ENCODE peak calls at places on chromosomes 5 and 9, in six cellular contexts. One of them, this sample, is unnamed.
A peak's percentile ranks its signal among the peaks of the same experiment; 100 is the strongest.

GRCh38 chr9:1521547-1521946 is 471.4 kb downstream of the DMRT2 start:
- DNase-seq in A549: no peak
- DNase-seq in HepG2: no peak
- DNase-seq in K562: no peak
- DNase-seq in NB4: no peak
- DNase-seq in endothelial cell of umbilical vein: no peak
- DNase-seq in this sample: no peak

GRCh38 chr9:133977421-133978201 is 14.5 kb downstream of the VAV2 start:
- DNase-seq in NB4: no peak
- DNase-seq in A549: no peak
- DNase-seq in K562: no peak
- DNase-seq in endothelial cell of umbilical vein: no peak
- DNase-seq in HepG2: no peak
- DNase-seq in this sample: no peak

GRCh38 chr5:35183243-35183955 is 46.9 kb downstream of the PRLR start:
- DNase-seq in K562: peak; percentile 34
- DNase-seq in HepG2: peak; percentile 65
- DNase-seq in NB4: peak; percentile 75
- DNase-seq in A549: peak; percentile 6
- DNase-seq in endothelial cell of umbilical vein: peak; percentile 4
- DNase-seq in this sample: peak; percentile 27

GRCh38 chr5:68141494-68141893 is 74.1 kb upstream of the PIK3R1 start:
- DNase-seq in HepG2: no peak
- DNase-seq in NB4: no peak
- DNase-seq in endothelial cell of umbilical vein: peak; percentile 18
- DNase-seq in K562: no peak
- DNase-seq in A549: no peak
- DNase-seq in this sample: peak; percentile 55

GRCh38 chr9:134433101-134433500 is 106.8 kb downstream of the RXRA start:
- DNase-seq in NB4: no peak
- DNase-seq in K562: no peak
- DNase-seq in HepG2: no peak
- DNase-seq in A549: no peak
- DNase-seq in endothelial cell of umbilical vein: peak; percentile 39
- DNase-seq in this sample: no peak

GRCh38 chr5:79736528-79737514 is 47.2 kb downstream of the CMYA5 start:
- DNase-seq in K562: no peak
- DNase-seq in A549: no peak
- DNase-seq in NB4: no peak
- DNase-seq in HepG2: no peak
- DNase-seq in endothelial cell of umbilical vein: no peak
- DNase-seq in this sample: no peak

GRCh38 chr5:104598285-104598684 is 1035.7 kb upstream of the NUDT12 start:
- DNase-seq in NB4: no peak
- DNase-seq in A549: no peak
- DNase-seq in endothelial cell of umbilical vein: no peak
- DNase-seq in HepG2: no peak
- DNase-seq in K562: no peak
- DNase-seq in this sample: no peak

GRCh38 chr9:78021692-78022091 is 9.9 kb downstream of the GNAQ start:
- DNase-seq in endothelial cell of umbilical vein: peak; percentile 75
- DNase-seq in NB4: no peak
- DNase-seq in A549: no peak
- DNase-seq in HepG2: no peak
- DNase-seq in K562: peak; percentile 16
- DNase-seq in this sample: no peak

GRCh38 chr5:139388198-139388821 is 1.4 kb downstream of the MZB1 start:
- DNase-seq in A549: peak; percentile 66
- DNase-seq in HepG2: peak; percentile 63
- DNase-seq in endothelial cell of umbilical vein: peak; percentile 54
- DNase-seq in NB4: peak; percentile 93
- DNase-seq in K562: no peak
- DNase-seq in this sample: no peak

GRCh38 chr5:133245191-133246052 is 193.6 kb downstream of the HSPA4 start:
- DNase-seq in NB4: peak; percentile 76
- DNase-seq in A549: peak; percentile 98
- DNase-seq in endothelial cell of umbilical vein: peak; percentile 44
- DNase-seq in K562: peak; percentile 69
- DNase-seq in HepG2: peak; percentile 40
- DNase-seq in this sample: no peak

GRCh38 chr5:128237504-128237903 is 153.9 kb downstream of the SLC12A2 start:
- DNase-seq in NB4: no peak
- DNase-seq in K562: no peak
- DNase-seq in A549: no peak
- DNase-seq in endothelial cell of umbilical vein: no peak
- DNase-seq in HepG2: no peak
- DNase-seq in this sample: no peak
- TF ChIP-seq MYC in NB4: no peak
- TF ChIP-seq MYC in K562: no peak
- TF ChIP-seq MYC in A549: no peak
- TF ChIP-seq MYC in endothelial cell of umbilical vein: no peak
- TF ChIP-seq MYC in HepG2: no peak
- TF ChIP-seq MYC in this sample: no peak

GRCh38 chr5:151642472-151643140 is 44.1 kb downstream of the SPARC start:
- DNase-seq in A549: no peak
- DNase-seq in endothelial cell of umbilical vein: no peak
- DNase-seq in K562: no peak
- DNase-seq in NB4: no peak
- DNase-seq in HepG2: no peak
- DNase-seq in this sample: no peak
- TF ChIP-seq MYC in A549: no peak
- TF ChIP-seq MYC in endothelial cell of umbilical vein: no peak
- TF ChIP-seq MYC in K562: no peak
- TF ChIP-seq MYC in NB4: no peak
- TF ChIP-seq MYC in HepG2: no peak
- TF ChIP-seq MYC in this sample: no peak

GRCh38 chr5:53109041-53109435 is 519 bp downstream of the MOCS2 start:
- DNase-seq in HepG2: peak; percentile 35
- DNase-seq in endothelial cell of umbilical vein: peak; percentile 49
- DNase-seq in K562: no peak
- DNase-seq in NB4: peak; percentile 37
- DNase-seq in A549: no peak
- DNase-seq in this sample: peak; percentile 13
- TF ChIP-seq MYC in HepG2: no peak
- TF ChIP-seq MYC in endothelial cell of umbilical vein: no peak
- TF ChIP-seq MYC in K562: no peak
- TF ChIP-seq MYC in NB4: no peak
- TF ChIP-seq MYC in A549: no peak
- TF ChIP-seq MYC in this sample: no peak

GRCh38 chr5:56253924-56254323 is 20.8 kb upstream of the ANKRD55 start:
- DNase-seq in HepG2: no peak
- DNase-seq in NB4: no peak
- DNase-seq in endothelial cell of umbilical vein: no peak
- DNase-seq in K562: peak; percentile 42
- DNase-seq in A549: no peak
- DNase-seq in this sample: no peak

GRCh38 chr5:56255521-56255920 is 22.4 kb upstream of the ANKRD55 start:
- DNase-seq in A549: no peak
- DNase-seq in HepG2: no peak
- DNase-seq in K562: no peak
- DNase-seq in NB4: no peak
- DNase-seq in endothelial cell of umbilical vein: no peak
- DNase-seq in this sample: no peak

GRCh38 chr5:56262269-56262668 is 29.1 kb upstream of the ANKRD55 start:
- DNase-seq in K562: no peak
- DNase-seq in HepG2: no peak
- DNase-seq in NB4: no peak
- DNase-seq in A549: no peak
- DNase-seq in endothelial cell of umbilical vein: no peak
- DNase-seq in this sample: no peak

GRCh38 chr5:56257010-56257409 is 23.9 kb upstream of the ANKRD55 start:
- DNase-seq in endothelial cell of umbilical vein: no peak
- DNase-seq in HepG2: no peak
- DNase-seq in K562: no peak
- DNase-seq in NB4: no peak
- DNase-seq in A549: no peak
- DNase-seq in this sample: no peak

DNA sequence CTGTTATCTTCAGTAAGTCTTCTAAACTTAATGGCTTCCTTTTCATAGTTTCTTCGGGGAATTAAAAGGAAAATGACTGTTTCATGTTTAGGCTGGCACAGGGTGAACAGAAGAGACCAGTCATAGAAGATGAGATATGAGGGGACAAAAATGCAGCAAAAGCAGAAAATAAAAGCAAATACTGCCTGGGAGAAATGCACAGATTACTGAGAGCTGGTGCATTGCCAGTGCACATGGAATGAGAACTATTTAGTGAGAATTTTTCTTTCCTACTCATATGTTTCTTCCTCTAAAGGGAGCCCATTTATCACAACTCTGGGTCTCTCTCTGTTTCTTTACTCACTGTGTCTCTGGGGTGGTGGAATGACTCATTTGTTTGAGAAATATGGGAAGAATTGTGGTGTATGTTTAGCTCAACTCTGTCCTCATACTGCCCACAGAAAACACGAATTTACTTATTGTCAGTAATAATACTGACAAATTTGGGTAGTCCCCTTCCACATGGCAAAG is 25.9 kb upstream of the ANKRD55 start:
- DNase-seq in K562: no peak
- DNase-seq in endothelial cell of umbilical vein: peak; percentile 69
- DNase-seq in NB4: peak; percentile 70
- DNase-seq in A549: no peak
- DNase-seq in HepG2: peak; percentile 63
- DNase-seq in this sample: peak; percentile 55
- TF ChIP-seq MYC in K562: no peak
- TF ChIP-seq MYC in endothelial cell of umbilical vein: no peak
- TF ChIP-seq MYC in NB4: peak; percentile 19
- TF ChIP-seq MYC in A549: no peak
- TF ChIP-seq MYC in HepG2: no peak
- TF ChIP-seq MYC in this sample: no peak

GRCh38 chr9:107688728-107689127 is 199.2 kb upstream of the KLF4 start:
- DNase-seq in endothelial cell of umbilical vein: no peak
- DNase-seq in A549: no peak
- DNase-seq in NB4: no peak
- DNase-seq in HepG2: no peak
- DNase-seq in K562: no peak
- DNase-seq in this sample: no peak

GRCh38 chr9:107685901-107686300 is 196.3 kb upstream of the KLF4 start:
- DNase-seq in K562: no peak
- DNase-seq in endothelial cell of umbilical vein: no peak
- DNase-seq in A549: no peak
- DNase-seq in NB4: no peak
- DNase-seq in HepG2: no peak
- DNase-seq in this sample: no peak

GRCh38 chr9:107691649-107692048 is 202.1 kb upstream of the KLF4 start:
- DNase-seq in HepG2: no peak
- DNase-seq in A549: no peak
- DNase-seq in endothelial cell of umbilical vein: no peak
- DNase-seq in NB4: no peak
- DNase-seq in K562: no peak
- DNase-seq in this sample: no peak

GRCh38 chr9:107693620-107694326 is 204.2 kb upstream of the KLF4 start:
- DNase-seq in K562: no peak
- DNase-seq in A549: no peak
- DNase-seq in HepG2: no peak
- DNase-seq in endothelial cell of umbilical vein: no peak
- DNase-seq in NB4: no peak
- DNase-seq in this sample: no peak

DNA sequence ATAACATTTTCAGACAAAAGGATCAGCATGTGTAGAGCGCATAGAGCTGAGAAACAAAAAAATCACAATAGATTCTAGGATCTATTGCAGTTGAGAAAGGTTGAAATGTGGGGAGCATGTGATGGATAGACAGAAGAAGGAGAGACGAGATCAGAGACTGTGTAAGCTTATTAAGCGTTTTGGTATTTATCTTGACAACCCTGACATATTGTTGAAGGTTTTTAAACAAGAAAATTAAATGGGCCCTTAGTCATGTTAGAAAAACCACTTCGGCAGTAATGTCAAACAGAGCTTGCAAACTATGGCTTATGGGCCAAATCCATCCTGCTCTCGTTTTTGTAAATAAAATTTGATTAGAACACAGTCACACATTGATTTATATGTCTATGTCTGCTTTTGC is 200.5 kb upstream of the KLF4 start:
- DNase-seq in endothelial cell of umbilical vein: no peak
- DNase-seq in A549: no peak
- DNase-seq in HepG2: no peak
- DNase-seq in NB4: no peak
- DNase-seq in K562: no peak
- DNase-seq in this sample: no peak
- TF ChIP-seq MYC in endothelial cell of umbilical vein: no peak
- TF ChIP-seq MYC in A549: no peak
- TF ChIP-seq MYC in HepG2: no peak
- TF ChIP-seq MYC in NB4: no peak
- TF ChIP-seq MYC in K562: no peak
- TF ChIP-seq MYC in this sample: no peak

DNA sequence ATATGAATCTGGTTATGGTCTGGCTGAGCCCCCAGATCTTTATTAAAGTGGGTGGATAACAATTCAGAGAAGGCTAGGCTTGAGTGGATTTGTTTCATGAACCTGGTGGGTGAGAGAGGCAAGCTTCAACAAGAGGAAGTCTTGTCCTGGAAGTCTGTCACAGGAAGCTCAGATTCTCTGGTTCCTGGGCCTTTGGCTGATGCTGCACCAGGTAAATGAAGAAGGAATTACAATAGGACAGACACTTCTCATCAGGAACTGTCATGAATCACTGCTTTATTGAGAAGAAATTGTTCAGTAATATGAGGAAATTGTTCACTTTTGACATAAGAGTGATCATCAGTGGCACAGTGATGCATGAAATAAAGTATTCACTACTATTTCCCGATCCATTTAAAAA is 167.6 kb upstream of the ELL2 start:
- DNase-seq in endothelial cell of umbilical vein: no peak
- DNase-seq in K562: no peak
- DNase-seq in A549: no peak
- DNase-seq in NB4: no peak
- DNase-seq in HepG2: no peak
- DNase-seq in this sample: no peak
- TF ChIP-seq MYC in endothelial cell of umbilical vein: no peak
- TF ChIP-seq MYC in K562: no peak
- TF ChIP-seq MYC in A549: no peak
- TF ChIP-seq MYC in NB4: no peak
- TF ChIP-seq MYC in HepG2: no peak
- TF ChIP-seq MYC in this sample: no peak